ENCODE peak calls at places on chromosome 10, in six cellular contexts. One of them, this sample, is unnamed.

GRCh38 chr10:80579370-80579769 is 41.7 kb downstream of the SH2D4B start:
- DNase-seq in Calu3: no peak
- DNase-seq in left lung: no peak
- DNase-seq in effector memory CD4-positive, alpha-beta T cell: no peak
- DNase-seq in bronchial epithelial cell: no peak
- DNase-seq in AG09309: no peak
- DNase-seq in this sample: no peak

GRCh38 chr10:122120008-122120744 is 131.2 kb downstream of the TACC2 start:
- DNase-seq in effector memory CD4-positive, alpha-beta T cell: no peak
- DNase-seq in left lung: no peak
- DNase-seq in bronchial epithelial cell: no peak
- DNase-seq in AG09309: no peak
- DNase-seq in Calu3: no peak
- DNase-seq in this sample: no peak

GRCh38 chr10:42836771-42837468 is 54.3 kb downstream of the BMS1 start:
- DNase-seq in Calu3: peak
- DNase-seq in AG09309: no peak
- DNase-seq in effector memory CD4-positive, alpha-beta T cell: no peak
- DNase-seq in bronchial epithelial cell: peak
- DNase-seq in left lung: no peak
- DNase-seq in this sample: peak

GRCh38 chr10:69456880-69457693 is 5.8 kb downstream of the TSPAN15 start:
- DNase-seq in left lung: no peak
- DNase-seq in AG09309: no peak
- DNase-seq in Calu3: peak
- DNase-seq in bronchial epithelial cell: peak
- DNase-seq in effector memory CD4-positive, alpha-beta T cell: no peak
- DNase-seq in this sample: no peak

GRCh38 chr10:109282510-109282909 is 640.8 kb downstream of the XPNPEP1 start:
- DNase-seq in AG09309: no peak
- DNase-seq in Calu3: no peak
- DNase-seq in effector memory CD4-positive, alpha-beta T cell: no peak
- DNase-seq in bronchial epithelial cell: peak
- DNase-seq in left lung: no peak
- DNase-seq in this sample: no peak

GRCh38 chr10:32548208-32548607 is 102.3 kb downstream of the CCDC7 start:
- DNase-seq in bronchial epithelial cell: peak
- DNase-seq in effector memory CD4-positive, alpha-beta T cell: no peak
- DNase-seq in AG09309: no peak
- DNase-seq in left lung: no peak
- DNase-seq in Calu3: no peak
- DNase-seq in this sample: no peak

GRCh38 chr10:70682920-70683600 is 10.8 kb downstream of the ADAMTS14 start:
- DNase-seq in Calu3: no peak
- DNase-seq in AG09309: no peak
- DNase-seq in left lung: no peak
- DNase-seq in effector memory CD4-positive, alpha-beta T cell: no peak
- DNase-seq in bronchial epithelial cell: peak
- DNase-seq in this sample: no peak

GRCh38 chr10:69703766-69704191 is 73.7 kb downstream of the FAM241B start:
- DNase-seq in Calu3: no peak
- DNase-seq in left lung: no peak
- DNase-seq in bronchial epithelial cell: peak
- DNase-seq in effector memory CD4-positive, alpha-beta T cell: no peak
- DNase-seq in AG09309: peak
- DNase-seq in this sample: no peak

GRCh38 chr10:128465697-128466096 is 339.5 kb upstream of the MKI67 start:
- DNase-seq in AG09309: no peak
- DNase-seq in effector memory CD4-positive, alpha-beta T cell: no peak
- DNase-seq in left lung: no peak
- DNase-seq in bronchial epithelial cell: no peak
- DNase-seq in Calu3: no peak
- DNase-seq in this sample: no peak

GRCh38 chr10:67779455-67780205 is 58.4 kb downstream of the DNAJC12 start:
- DNase-seq in AG09309: peak
- DNase-seq in left lung: no peak
- DNase-seq in bronchial epithelial cell: peak
- DNase-seq in effector memory CD4-positive, alpha-beta T cell: peak
- DNase-seq in Calu3: peak
- DNase-seq in this sample: peak

GRCh38 chr10:67783576-67784294 is 54.3 kb downstream of the DNAJC12 start:
- DNase-seq in left lung: no peak
- DNase-seq in bronchial epithelial cell: no peak
- DNase-seq in Calu3: no peak
- DNase-seq in AG09309: no peak
- DNase-seq in effector memory CD4-positive, alpha-beta T cell: no peak
- DNase-seq in this sample: no peak

GRCh38 chr10:48444861-48445841 is 138.7 kb downstream of the MAPK8 start:
- DNase-seq in Calu3: peak
- DNase-seq in left lung: peak
- DNase-seq in AG09309: no peak
- DNase-seq in bronchial epithelial cell: no peak
- DNase-seq in effector memory CD4-positive, alpha-beta T cell: no peak
- DNase-seq in this sample: no peak

GRCh38 chr10:33143160-33143728 is 185.2 kb upstream of the ITGB1 start:
- DNase-seq in effector memory CD4-positive, alpha-beta T cell: no peak
- DNase-seq in AG09309: peak
- DNase-seq in left lung: no peak
- DNase-seq in bronchial epithelial cell: peak
- DNase-seq in Calu3: no peak
- DNase-seq in this sample: no peak

GRCh38 chr10:1631282-1631681 is 106.0 kb downstream of the ADARB2 start:
- DNase-seq in Calu3: no peak
- DNase-seq in bronchial epithelial cell: no peak
- DNase-seq in AG09309: no peak
- DNase-seq in left lung: no peak
- DNase-seq in effector memory CD4-positive, alpha-beta T cell: no peak
- DNase-seq in this sample: no peak

GRCh38 chr10:70596110-70596798 is 6.3 kb downstream of the PRF1 start:
- DNase-seq in bronchial epithelial cell: no peak
- DNase-seq in left lung: no peak
- DNase-seq in effector memory CD4-positive, alpha-beta T cell: no peak
- DNase-seq in Calu3: no peak
- DNase-seq in AG09309: no peak
- DNase-seq in this sample: no peak

GRCh38 chr10:71431216-71431944 is 34.7 kb downstream of the CDH23 start:
- DNase-seq in effector memory CD4-positive, alpha-beta T cell: no peak
- DNase-seq in AG09309: no peak
- DNase-seq in bronchial epithelial cell: no peak
- DNase-seq in left lung: no peak
- DNase-seq in Calu3: no peak
- DNase-seq in this sample: no peak

GRCh38 chr10:24681476-24682088 is 42.1 kb downstream of the ARHGAP21 start:
- DNase-seq in left lung: no peak
- DNase-seq in AG09309: no peak
- DNase-seq in effector memory CD4-positive, alpha-beta T cell: no peak
- DNase-seq in bronchial epithelial cell: peak
- DNase-seq in Calu3: no peak
- DNase-seq in this sample: no peak

GRCh38 chr10:52004342-52004949 is 305.1 kb upstream of the CSTF2T start:
- DNase-seq in AG09309: peak
- DNase-seq in left lung: no peak
- DNase-seq in effector memory CD4-positive, alpha-beta T cell: no peak
- DNase-seq in Calu3: peak
- DNase-seq in bronchial epithelial cell: peak
- DNase-seq in this sample: peak

GRCh38 chr10:124709862-124710261 is 34.3 kb downstream of the FAM53B start:
- DNase-seq in Calu3: peak
- DNase-seq in AG09309: no peak
- DNase-seq in effector memory CD4-positive, alpha-beta T cell: no peak
- DNase-seq in left lung: peak
- DNase-seq in bronchial epithelial cell: peak
- DNase-seq in this sample: no peak

GRCh38 chr10:110859947-110860376 is 11.8 kb upstream of the PDCD4 start:
- DNase-seq in left lung: no peak
- DNase-seq in bronchial epithelial cell: no peak
- DNase-seq in effector memory CD4-positive, alpha-beta T cell: no peak
- DNase-seq in Calu3: no peak
- DNase-seq in AG09309: peak
- DNase-seq in this sample: no peak

GRCh38 chr10:1464866-1465265 is 272.5 kb downstream of the ADARB2 start:
- DNase-seq in Calu3: no peak
- DNase-seq in effector memory CD4-positive, alpha-beta T cell: no peak
- DNase-seq in AG09309: no peak
- DNase-seq in left lung: no peak
- DNase-seq in bronchial epithelial cell: no peak
- DNase-seq in this sample: no peak

GRCh38 chr10:100731603-100732596 is 13.5 kb upstream of the PAX2 start:
- DNase-seq in AG09309: no peak
- DNase-seq in left lung: no peak
- DNase-seq in Calu3: no peak
- DNase-seq in effector memory CD4-positive, alpha-beta T cell: no peak
- DNase-seq in bronchial epithelial cell: no peak
- DNase-seq in this sample: no peak